ENCODE peak calls at places on chromosomes 6 and 20, in five cellular contexts. R is MM.1S, T is heart right ventricle, K is pancreas, F is tibial nerve. A is an unnamed sample.

GRCh38 chr6:162907876-162908481 is 180.2 kb downstream of the PACRG start:
- DNase-seq in T (no peak), K (no peak), F (no peak), R (peak; percentile 42), A (no peak)

GRCh38 chr6:2353412-2354137 is 108.2 kb upstream of the GMDS start:
- DNase-seq in F (peak; percentile 89), T (peak; percentile 23), R (peak; percentile 43), K (peak; percentile 53), A (peak; percentile 13)

GRCh38 chr6:15401769-15402250 is 155.9 kb downstream of the JARID2 start:
- DNase-seq in T (no peak), K (no peak), R (no peak), F (no peak), A (no peak)

GRCh38 chr6:141675957-141676356 is 456.8 kb upstream of the GJE1 start:
- DNase-seq in F (no peak), T (no peak), K (no peak), R (no peak), A (no peak)

GRCh38 chr6:159654483-159655098 is 38.5 kb downstream of the SOD2 start:
- DNase-seq in K (no peak), F (no peak), R (peak; percentile 39), T (no peak), A (peak; percentile 22)

GRCh38 chr20:2840967-2841531 is 504 bp downstream of the VPS16 start:
- DNase-seq in K (peak; percentile 38), F (peak; percentile 40), T (peak; percentile 68), R (peak; percentile 29), A (peak; percentile 62)

GRCh38 chr6:31139599-31139998 is 733 bp upstream of the PSORS1C2 start:
- DNase-seq in K (no peak), R (no peak), F (no peak), T (no peak), A (no peak)

GRCh38 chr6:49653942-49654341 is 17.3 kb upstream of the RHAG start:
- DNase-seq in T (no peak), F (no peak), R (no peak), K (no peak), A (no peak)

GRCh38 chr6:5084787-5085637 is at the start of gene PPP1R3G:
- DNase-seq in F (peak; percentile 21), T (peak; percentile 67), K (peak; percentile 31), R (peak; percentile 57), A (peak; percentile 47)

GRCh38 chr20:41183391-41183790 is 46.0 kb downstream of the PLCG1 start:
- DNase-seq in F (no peak), T (no peak), R (no peak), K (no peak), A (no peak)

GRCh38 chr6:89505847-89506246 is 72.9 kb downstream of the ANKRD6 start:
- DNase-seq in F (no peak), R (no peak), K (no peak), T (no peak), A (no peak)

GRCh38 chr6:16276991-16277981 is 38.9 kb downstream of the GMPR start:
- DNase-seq in F (peak; percentile 12), R (peak; percentile 57), T (peak; percentile 70), K (no peak), A (no peak)

GRCh38 chr6:11909696-11910132 is 102.4 kb upstream of the HIVEP1 start:
- DNase-seq in T (no peak), K (no peak), R (no peak), F (no peak), A (no peak)

GRCh38 chr6:11298651-11299420 is 66.4 kb upstream of the NEDD9 start:
- DNase-seq in R (no peak), K (peak; percentile 62), F (no peak), T (no peak), A (no peak)

GRCh38 chr6:139080255-139080920 is 51.8 kb downstream of the ABRACL start:
- DNase-seq in T (no peak), R (no peak), F (no peak), K (no peak), A (no peak)

GRCh38 chr20:13772529-13772928 is 12.2 kb downstream of the ESF1 start:
- DNase-seq in T (no peak), K (no peak), R (no peak), F (no peak), A (no peak)

GRCh38 chr20:17936791-17937687 is 31.6 kb downstream of the SNX5 start:
- DNase-seq in F (peak; percentile 45), T (peak; percentile 58), K (peak; percentile 36), R (no peak), A (no peak)

GRCh38 chr20:46959081-46959692 is 64.5 kb downstream of the EYA2 start:
- DNase-seq in K (no peak), T (no peak), R (no peak), F (no peak), A (no peak)

GRCh38 chr20:37295595-37295994 is 6.1 kb downstream of the MANBAL start:
- DNase-seq in R (no peak), K (no peak), F (no peak), T (no peak), A (no peak)

GRCh38 chr6:7615611-7616383 is 25.8 kb downstream of the SNRNP48 start:
- DNase-seq in T (no peak), R (peak; percentile 52), K (no peak), F (peak; percentile 82), A (peak; percentile 15)

GRCh38 chr6:69096681-69097080 is 461.6 kb downstream of the ADGRB3 start:
- DNase-seq in R (no peak), T (no peak), F (no peak), K (no peak), A (no peak)

GRCh38 chr6:36604090-36605060 is 10.2 kb downstream of the SRSF3 start:
- DNase-seq in T (no peak), R (no peak), K (no peak), F (no peak), A (no peak)

GRCh38 chr20:36546111-36546736 is 4.9 kb downstream of the MYL9 start:
- DNase-seq in K (no peak), F (no peak), T (no peak), R (no peak), A (no peak)

GRCh38 chr6:157755032-157755751 is 67.9 kb upstream of the SNX9 start:
- DNase-seq in K (no peak), F (no peak), T (no peak), R (no peak), A (no peak)

GRCh38 chr20:2838847-2839671 is 1.4 kb downstream of the PCED1A start:
- DNase-seq in K (no peak), T (no peak), R (no peak), F (no peak), A (no peak)

GRCh38 chr20:39993737-39994136 is 695.3 kb downstream of the MAFB start:
- DNase-seq in K (no peak), R (no peak), T (peak; percentile 28), F (no peak), A (no peak)

GRCh38 chr6:26336355-26337198 is 28.4 kb upstream of the BTN3A2 start:
- DNase-seq in K (no peak), R (no peak), F (no peak), T (no peak), A (no peak)

GRCh38 chr20:17896771-17897369 is 71.7 kb downstream of the SNX5 start:
- DNase-seq in F (no peak), T (no peak), K (no peak), R (peak; percentile 13), A (no peak)

GRCh38 chr6:6565069-6565468 is 23.5 kb upstream of the LY86 start:
- DNase-seq in K (peak; percentile 52), F (no peak), T (no peak), R (no peak), A (no peak)

GRCh38 chr20:43972051-43972450 is 57.4 kb downstream of the TOX2 start:
- DNase-seq in K (no peak), R (no peak), F (no peak), T (no peak), A (no peak)

GRCh38 chr6:42783876-42784738 is 2.3 kb downstream of the BICRAL start:
- DNase-seq in K (no peak), F (no peak), R (no peak), T (no peak), A (no peak)

GRCh38 chr6:42782689-42783176 is 881 bp downstream of the BICRAL start:
- DNase-seq in F (peak; percentile 72), T (peak; percentile 81), K (peak; percentile 78), R (peak; percentile 48), A (peak; percentile 77)

GRCh38 chr6:42784739-42785498 is 3.1 kb downstream of the BICRAL start:
- DNase-seq in T (no peak), K (no peak), R (no peak), F (no peak), A (no peak)

GRCh38 chr6:42781811-42782688 is at the start of gene BICRAL:
- DNase-seq in T (peak; percentile 67), F (peak; percentile 64), K (peak; percentile 68), R (peak; percentile 58), A (peak; percentile 62)

DNA sequence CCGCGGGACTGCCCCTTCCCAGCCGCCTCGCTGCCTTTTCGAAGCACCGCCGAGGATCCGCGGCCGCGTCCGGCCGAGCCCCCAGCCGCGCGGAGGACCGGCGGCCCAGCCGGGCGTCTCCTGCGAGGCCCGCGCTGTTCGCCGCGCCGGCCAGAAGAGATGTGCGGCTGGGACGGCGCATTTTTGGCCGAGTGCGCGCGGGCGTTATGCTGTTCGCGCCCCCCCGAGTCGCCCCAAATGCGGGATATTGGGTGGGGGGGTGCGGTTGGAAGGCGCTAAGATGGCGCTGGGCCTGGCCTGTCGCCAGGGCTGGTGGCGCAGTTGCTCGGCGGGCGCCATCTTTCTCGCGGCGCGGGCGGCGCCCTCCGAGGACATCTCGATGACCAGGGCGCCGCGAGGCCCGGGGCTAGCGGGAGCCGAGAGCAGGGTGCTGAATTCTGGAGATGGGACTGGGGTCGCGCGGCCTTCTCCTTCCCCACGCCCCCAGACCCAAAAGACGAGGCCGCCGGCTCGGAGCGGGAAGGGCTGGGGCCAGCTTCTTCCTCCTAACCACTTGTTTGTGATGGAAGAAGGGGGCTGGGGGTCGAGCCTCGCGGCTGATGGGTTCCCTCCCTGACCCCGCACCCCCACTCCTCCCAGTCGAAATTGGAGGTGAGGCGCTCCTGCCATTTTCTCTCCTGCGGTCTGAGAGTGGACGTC is 1.5 kb downstream of the BICRAL start:
- DNase-seq in F (peak; percentile 72), T (peak; percentile 84), R (peak; percentile 31), K (peak; percentile 65), A (peak; percentile 84)
- TF ChIP-seq CTCF in F (no peak), T (no peak), R (no peak), K (no peak), A (no peak)

GRCh38 chr20:21710863-21711431 is 5.5 kb downstream of the PAX1 start:
- DNase-seq in K (no peak), R (no peak), T (no peak), F (no peak), A (no peak)
- H3K27me3 ChIP-seq in K (no peaks in the 10 kb centered on the region), R (no peaks in the 10 kb centered on the region), T (peaks cover 100% of the 10 kb centered on the region), F (no peaks in the 10 kb centered on the region), A (peaks cover 2% of the 10 kb centered on the region)

GRCh38 chr6:42260972-42261371 is 43.3 kb upstream of the MRPS10 start:
- DNase-seq in T (peak; percentile 54), R (no peak), F (no peak), K (no peak), A (no peak)

GRCh38 chr6:42260424-42260888 is 42.8 kb upstream of the MRPS10 start:
- DNase-seq in F (no peak), K (no peak), T (no peak), R (no peak), A (no peak)

GRCh38 chr6:42257614-42258013 is 40.0 kb upstream of the MRPS10 start:
- DNase-seq in R (no peak), T (no peak), F (no peak), K (no peak), A (no peak)

GRCh38 chr6:42259841-42260395 is 42.3 kb upstream of the MRPS10 start:
- DNase-seq in K (no peak), R (no peak), F (no peak), T (no peak), A (no peak)

GRCh38 chr6:42259286-42259685 is 41.6 kb upstream of the MRPS10 start:
- DNase-seq in K (no peak), R (no peak), F (no peak), T (no peak), A (no peak)
- H3K36me3 ChIP-seq in K (no peaks in the 10 kb centered on the region), R (no peaks in the 10 kb centered on the region), F (peaks cover 51% of the 10 kb centered on the region), T (peaks cover 44% of the 10 kb centered on the region), A (peaks cover 7% of the 10 kb centered on the region)

GRCh38 chr20:19917110-19917509 is 100.1 kb upstream of the NAA20 start:
- DNase-seq in R (no peak), T (no peak), K (no peak), F (no peak), A (no peak)
- TF ChIP-seq CTCF in R (no peak), T (no peak), K (no peak), F (no peak), A (no peak)

A was measured in GM06990.